ENCODE peak calls at places on chromosomes 7 and 10, in nine cellular contexts. X, S, T, W, F, D, E, Q and A are unnamed samples.

GRCh38 chr10:78764846-78765430 is 303.8 kb upstream of the ZMIZ1 start:
- DNase-seq in X (no peak), S (no peak), T (no peak), W (no peak), F (no peak), D (no peak), E (no peak), Q (no peak), A (no peak)

GRCh38 chr7:92584953-92585352 is 5.2 kb downstream of the FAM133B start:
- DNase-seq in X (no peak), S (no peak), T (peak; percentile 14), W (no peak), F (peak; percentile 51), D (no peak), E (no peak), Q (peak; percentile 24), A (no peak)

GRCh38 chr10:50629495-50630122 is 5.9 kb upstream of the SGMS1 start:
- DNase-seq in X (no peak), S (no peak), T (no peak), W (no peak), F (peak; percentile 57), D (no peak), E (no peak), Q (no peak), A (no peak)

GRCh38 chr7:112173214-112173905 is 32.8 kb downstream of the DOCK4 start:
- DNase-seq in X (no peak), S (no peak), T (peak; percentile 15), W (no peak), F (no peak), D (no peak), E (no peak), Q (no peak), A (no peak)

GRCh38 chr10:121690152-121690551 is 91.9 kb upstream of the FGFR2 start:
- DNase-seq in X (no peak), S (no peak), T (no peak), W (no peak), F (no peak), D (no peak), E (no peak), Q (no peak), A (no peak)

GRCh38 chr10:72044417-72045041 is 43.8 kb downstream of the SPOCK2 start:
- DNase-seq in X (peak; percentile 42), S (no peak), T (no peak), W (no peak), F (no peak), D (no peak), E (no peak), Q (peak; percentile 31), A (no peak)

GRCh38 chr7:130338233-130338632 is 6.4 kb upstream of the CPA5 start:
- DNase-seq in X (no peak), S (no peak), T (no peak), W (no peak), F (peak; percentile 19), D (no peak), E (no peak), Q (no peak), A (no peak)

GRCh38 chr7:37095122-37095521 is 353.5 kb downstream of the ELMO1 start:
- DNase-seq in X (no peak), S (no peak), T (no peak), W (no peak), F (peak; percentile 14), D (no peak), E (no peak), Q (no peak), A (no peak)

GRCh38 chr7:139646566-139646965 is 123.1 kb downstream of the CLEC2L start:
- DNase-seq in X (no peak), S (no peak), T (no peak), W (no peak), F (no peak), D (no peak), E (no peak), Q (no peak), A (no peak)

GRCh38 chr7:152402384-152403250 is 33.2 kb downstream of the KMT2C start:
- DNase-seq in X (no peak), S (peak; percentile 16), T (peak; percentile 48), W (no peak), F (no peak), D (no peak), E (no peak), Q (no peak), A (no peak)

GRCh38 chr7:76394962-76395361 is 14.5 kb downstream of the SSC4D start:
- DNase-seq in X (no peak), S (peak; percentile 8), T (no peak), W (no peak), F (no peak), D (no peak), E (no peak), Q (no peak), A (no peak)

GRCh38 chr10:91552706-91553105 is 80.2 kb downstream of the PPP1R3C start:
- DNase-seq in X (peak; percentile 29), S (no peak), T (no peak), W (no peak), F (peak; percentile 50), D (no peak), E (no peak), Q (peak; percentile 41), A (no peak)

GRCh38 chr7:156473476-156474240 is 166.9 kb upstream of the RNF32 start:
- DNase-seq in X (peak; percentile 23), S (peak; percentile 24), T (peak; percentile 15), W (peak; percentile 30), F (peak; percentile 72), D (peak; percentile 9), E (no peak), Q (peak; percentile 58), A (no peak)

GRCh38 chr10:117439243-117439912 is 64.1 kb upstream of the PDZD8 start:
- DNase-seq in X (peak; percentile 53), S (peak; percentile 88), T (peak; percentile 75), W (no peak), F (no peak), D (no peak), E (peak; percentile 96), Q (no peak), A (peak; percentile 85)

GRCh38 chr7:134547738-134548054 is 1.2 kb upstream of the AKR1B15 start:
- DNase-seq in X (peak; percentile 62), S (peak; percentile 85), T (peak; percentile 81), W (no peak), F (no peak), D (no peak), E (peak; percentile 18), Q (peak; percentile 79), A (no peak)

GRCh38 chr10:63588436-63589180 is 67.4 kb downstream of the REEP3 start:
- DNase-seq in X (no peak), S (no peak), T (no peak), W (peak; percentile 55), F (no peak), D (no peak), E (no peak), Q (peak; percentile 27), A (no peak)

GRCh38 chr7:105309235-105310156 is 79.2 kb downstream of the SRPK2 start:
- DNase-seq in X (no peak), S (no peak), T (no peak), W (no peak), F (peak; percentile 48), D (no peak), E (no peak), Q (no peak), A (no peak)

GRCh38 chr7:127317447-127317961 is 64.8 kb upstream of the GRM8 start:
- DNase-seq in X (no peak), S (no peak), T (no peak), W (no peak), F (no peak), D (no peak), E (no peak), Q (peak; percentile 8), A (no peak)

GRCh38 chr7:32336726-32337125 is 153.5 kb downstream of the LSM5 start:
- DNase-seq in X (no peak), S (no peak), T (peak; percentile 73), W (no peak), F (no peak), D (no peak), E (no peak), Q (no peak), A (no peak)

GRCh38 chr10:99924856-99925255 is 84.9 kb downstream of the DNMBP start:
- DNase-seq in X (no peak), S (no peak), T (no peak), W (no peak), F (no peak), D (no peak), E (no peak), Q (no peak), A (no peak)

GRCh38 chr10:132961864-132962622 is 19.7 kb upstream of the CFAP46 start:
- DNase-seq in X (peak; percentile 53), S (peak; percentile 90), T (peak; percentile 53), W (peak; percentile 88), F (peak; percentile 96), D (peak; percentile 64), E (peak; percentile 13), Q (peak; percentile 78), A (peak; percentile 9)

GRCh38 chr7:42198974-42199668 is 37.9 kb downstream of the GLI3 start:
- DNase-seq in X (no peak), S (peak; percentile 70), T (peak; percentile 89), W (no peak), F (no peak), D (no peak), E (peak; percentile 85), Q (peak; percentile 15), A (peak; percentile 61)

GRCh38 chr7:150788474-150789269 is 11.5 kb downstream of the TMEM176B start:
- DNase-seq in X (peak; percentile 59), S (no peak), T (no peak), W (peak; percentile 56), F (no peak), D (no peak), E (no peak), Q (no peak), A (no peak)

GRCh38 chr10:26586211-26586610 is 111.3 kb upstream of the PDSS1 start:
- DNase-seq in X (no peak), S (no peak), T (no peak), W (no peak), F (no peak), D (no peak), E (no peak), Q (no peak), A (no peak)

GRCh38 chr7:101563198-101563901 is 65.7 kb downstream of the MYL10 start:
- DNase-seq in X (no peak), S (no peak), T (no peak), W (no peak), F (peak; percentile 6), D (no peak), E (no peak), Q (no peak), A (no peak)

GRCh38 chr10:70890917-70891431 is 2.6 kb upstream of the PCBD1 start:
- DNase-seq in X (peak; percentile 72), S (no peak), T (no peak), W (peak; percentile 34), F (no peak), D (no peak), E (no peak), Q (no peak), A (no peak)

GRCh38 chr7:158272091-158272490 is 315.5 kb downstream of the PTPRN2 start:
- DNase-seq in X (no peak), S (no peak), T (no peak), W (no peak), F (no peak), D (no peak), E (no peak), Q (no peak), A (no peak)

GRCh38 chr10:97925308-97925938 is 75.8 kb downstream of the GOLGA7B start:
- DNase-seq in X (no peak), S (no peak), T (no peak), W (no peak), F (no peak), D (no peak), E (no peak), Q (no peak), A (no peak)

GRCh38 chr10:80660736-80661135 is 123.0 kb downstream of the SH2D4B start:
- DNase-seq in X (no peak), S (no peak), T (no peak), W (no peak), F (no peak), D (no peak), E (no peak), Q (no peak), A (no peak)